ENCODE peak calls at places on chromosome 19, in four cellular contexts. One of them, this sample, is unnamed.

GRCh38 chr19:14005381-14006084 is 587 bp downstream of the RFX1 start:
- DNase-seq in pons: peak; percentile 55
- DNase-seq in uterus: peak; percentile 93
- DNase-seq in activated naive CD4-positive, alpha-beta T cell: peak; percentile 86
- DNase-seq in this sample: peak; percentile 51

GRCh38 chr19:29484876-29485275 is 40.9 kb upstream of the VSTM2B start:
- DNase-seq in pons: no peak
- DNase-seq in uterus: no peak
- DNase-seq in activated naive CD4-positive, alpha-beta T cell: no peak
- DNase-seq in this sample: no peak

GRCh38 chr19:52941941-52942370 is 18.7 kb upstream of the ZNF888 start:
- DNase-seq in pons: no peak
- DNase-seq in uterus: peak; percentile 41
- DNase-seq in activated naive CD4-positive, alpha-beta T cell: no peak
- DNase-seq in this sample: peak; percentile 70

GRCh38 chr19:33905937-33906577 is 109.4 kb downstream of the KCTD15 start:
- DNase-seq in pons: no peak
- DNase-seq in uterus: peak; percentile 40
- DNase-seq in activated naive CD4-positive, alpha-beta T cell: no peak
- DNase-seq in this sample: no peak

GRCh38 chr19:27774827-27775226 is 1438.1 kb downstream of the UQCRFS1 start:
- DNase-seq in pons: no peak
- DNase-seq in uterus: no peak
- DNase-seq in activated naive CD4-positive, alpha-beta T cell: no peak
- DNase-seq in this sample: peak; percentile 79

GRCh38 chr19:21202865-21203494 is 61.1 kb downstream of the ZNF431 start:
- DNase-seq in pons: peak; percentile 64
- DNase-seq in uterus: no peak
- DNase-seq in activated naive CD4-positive, alpha-beta T cell: no peak
- DNase-seq in this sample: peak; percentile 61

GRCh38 chr19:6744381-6745288 is 5.2 kb downstream of the TRIP10 start:
- DNase-seq in pons: no peak
- DNase-seq in uterus: peak; percentile 92
- DNase-seq in activated naive CD4-positive, alpha-beta T cell: no peak
- DNase-seq in this sample: no peak

GRCh38 chr19:6503407-6504201 is 1.5 kb upstream of the TUBB4A start:
- DNase-seq in pons: no peak
- DNase-seq in uterus: no peak
- DNase-seq in activated naive CD4-positive, alpha-beta T cell: no peak
- DNase-seq in this sample: no peak

GRCh38 chr19:41871573-41872383 is 5.3 kb upstream of the CD79A start:
- DNase-seq in pons: no peak
- DNase-seq in uterus: no peak
- DNase-seq in activated naive CD4-positive, alpha-beta T cell: peak; percentile 48
- DNase-seq in this sample: no peak

GRCh38 chr19:13164370-13165090 is 14.3 kb downstream of the IER2 start:
- DNase-seq in pons: peak; percentile 37
- DNase-seq in uterus: peak; percentile 64
- DNase-seq in activated naive CD4-positive, alpha-beta T cell: peak; percentile 49
- DNase-seq in this sample: peak; percentile 99

GRCh38 chr19:18379803-18380747 is 5.9 kb upstream of the GDF15 start:
- DNase-seq in pons: no peak
- DNase-seq in uterus: peak; percentile 99
- DNase-seq in activated naive CD4-positive, alpha-beta T cell: no peak
- DNase-seq in this sample: no peak

GRCh38 chr19:43438291-43439162 is 23.8 kb downstream of the TEX101 start:
- DNase-seq in pons: no peak
- DNase-seq in uterus: peak; percentile 45
- DNase-seq in activated naive CD4-positive, alpha-beta T cell: no peak
- DNase-seq in this sample: no peak

GRCh38 chr19:18995804-18996241 is 37.5 kb downstream of the SUGP2 start:
- DNase-seq in pons: peak; percentile 93
- DNase-seq in uterus: no peak
- DNase-seq in activated naive CD4-positive, alpha-beta T cell: no peak
- DNase-seq in this sample: peak; percentile 59

GRCh38 chr19:2639999-2640398 is 62.5 kb downstream of the GNG7 start:
- DNase-seq in pons: no peak
- DNase-seq in uterus: no peak
- DNase-seq in activated naive CD4-positive, alpha-beta T cell: no peak
- DNase-seq in this sample: no peak

GRCh38 chr19:18683955-18684641 is 618 bp downstream of the CRTC1 start:
- DNase-seq in pons: no peak
- DNase-seq in uterus: no peak
- DNase-seq in activated naive CD4-positive, alpha-beta T cell: no peak
- DNase-seq in this sample: no peak

GRCh38 chr19:31436121-31436776 is 87.0 kb upstream of the TSHZ3 start:
- DNase-seq in pons: no peak
- DNase-seq in uterus: no peak
- DNase-seq in activated naive CD4-positive, alpha-beta T cell: no peak
- DNase-seq in this sample: peak; percentile 24

GRCh38 chr19:13781547-13781946 is 7.3 kb downstream of the C19orf53 start:
- DNase-seq in pons: peak; percentile 28
- DNase-seq in uterus: peak; percentile 86
- DNase-seq in activated naive CD4-positive, alpha-beta T cell: no peak
- DNase-seq in this sample: peak; percentile 74

GRCh38 chr19:35266149-35266903 is 2.4 kb upstream of the USF2 start:
- DNase-seq in pons: no peak
- DNase-seq in uterus: peak; percentile 19
- DNase-seq in activated naive CD4-positive, alpha-beta T cell: no peak
- DNase-seq in this sample: no peak

GRCh38 chr19:18513868-18514267 is 8.0 kb downstream of the ELL start:
- DNase-seq in pons: no peak
- DNase-seq in uterus: peak; percentile 58
- DNase-seq in activated naive CD4-positive, alpha-beta T cell: no peak
- DNase-seq in this sample: no peak

GRCh38 chr19:4606921-4607678 is 32.2 kb upstream of the TNFAIP8L1 start:
- DNase-seq in pons: no peak
- DNase-seq in uterus: no peak
- DNase-seq in activated naive CD4-positive, alpha-beta T cell: no peak
- DNase-seq in this sample: no peak

GRCh38 chr19:52722062-52723005 is 12.5 kb downstream of the ZNF611 start:
- DNase-seq in pons: no peak
- DNase-seq in uterus: no peak
- DNase-seq in activated naive CD4-positive, alpha-beta T cell: no peak
- DNase-seq in this sample: no peak

GRCh38 chr19:47707135-47707925 is 5.9 kb upstream of the EHD2 start:
- DNase-seq in pons: peak; percentile 64
- DNase-seq in uterus: peak; percentile 74
- DNase-seq in activated naive CD4-positive, alpha-beta T cell: peak; percentile 53
- DNase-seq in this sample: no peak

GRCh38 chr19:19113040-19113541 is 25.2 kb downstream of the TMEM161A start:
- DNase-seq in pons: no peak
- DNase-seq in uterus: no peak
- DNase-seq in activated naive CD4-positive, alpha-beta T cell: no peak
- DNase-seq in this sample: no peak

GRCh38 chr19:38516802-38517201 is 83.3 kb downstream of the RYR1 start:
- DNase-seq in pons: no peak
- DNase-seq in uterus: no peak
- DNase-seq in activated naive CD4-positive, alpha-beta T cell: no peak
- DNase-seq in this sample: no peak

GRCh38 chr19:13955662-13956364 is 3.5 kb downstream of the DCAF15 start:
- DNase-seq in pons: no peak
- DNase-seq in uterus: no peak
- DNase-seq in activated naive CD4-positive, alpha-beta T cell: no peak
- DNase-seq in this sample: no peak

GRCh38 chr19:29489182-29489951 is 36.4 kb upstream of the VSTM2B start:
- DNase-seq in pons: no peak
- DNase-seq in uterus: no peak
- DNase-seq in activated naive CD4-positive, alpha-beta T cell: no peak
- DNase-seq in this sample: no peak

GRCh38 chr19:4539169-4539696 is 603 bp downstream of the LRG1 start:
- DNase-seq in pons: no peak
- DNase-seq in uterus: no peak
- DNase-seq in activated naive CD4-positive, alpha-beta T cell: no peak
- DNase-seq in this sample: no peak

GRCh38 chr19:36196249-36196648 is 18.2 kb downstream of the ZNF565 start:
- DNase-seq in pons: no peak
- DNase-seq in uterus: no peak
- DNase-seq in activated naive CD4-positive, alpha-beta T cell: no peak
- DNase-seq in this sample: no peak

GRCh38 chr19:17454579-17454978 is 6.1 kb upstream of the TMEM221 start:
- DNase-seq in pons: no peak
- DNase-seq in uterus: no peak
- DNase-seq in activated naive CD4-positive, alpha-beta T cell: no peak
- DNase-seq in this sample: no peak

GRCh38 chr19:29376855-29377354 is 148.9 kb upstream of the VSTM2B start:
- DNase-seq in pons: no peak
- DNase-seq in uterus: no peak
- DNase-seq in activated naive CD4-positive, alpha-beta T cell: no peak
- DNase-seq in this sample: no peak

GRCh38 chr19:49469828-49470614 is 4.0 kb upstream of the FLT3LG start:
- DNase-seq in pons: no peak
- DNase-seq in uterus: no peak
- DNase-seq in activated naive CD4-positive, alpha-beta T cell: peak; percentile 45
- DNase-seq in this sample: no peak

GRCh38 chr19:13764101-13764807 is at the start of gene MRI1:
- DNase-seq in pons: peak; percentile 40
- DNase-seq in uterus: peak; percentile 83
- DNase-seq in activated naive CD4-positive, alpha-beta T cell: peak; percentile 56
- DNase-seq in this sample: peak; percentile 72

GRCh38 chr19:45153339-45154063 is 7.3 kb downstream of the NKPD1 start:
- DNase-seq in pons: peak; percentile 23
- DNase-seq in uterus: no peak
- DNase-seq in activated naive CD4-positive, alpha-beta T cell: peak; percentile 22
- DNase-seq in this sample: peak; percentile 86

GRCh38 chr19:18795540-18795939 is 4.4 kb upstream of the COMP start:
- DNase-seq in pons: no peak
- DNase-seq in uterus: no peak
- DNase-seq in activated naive CD4-positive, alpha-beta T cell: no peak
- DNase-seq in this sample: no peak

GRCh38 chr19:38455031-38455430 is 21.5 kb downstream of the RYR1 start:
- DNase-seq in pons: no peak
- DNase-seq in uterus: no peak
- DNase-seq in activated naive CD4-positive, alpha-beta T cell: no peak
- DNase-seq in this sample: no peak

GRCh38 chr19:20787766-20788165 is 11.7 kb downstream of the ZNF66 start:
- DNase-seq in pons: no peak
- DNase-seq in uterus: no peak
- DNase-seq in activated naive CD4-positive, alpha-beta T cell: no peak
- DNase-seq in this sample: no peak